ENCODE peak calls at places on chromosomes 1 and 21, in four cellular contexts. R is CD4-positive, alpha-beta memory T cell; B is HT1080; V is lung. C is an unnamed sample.

GRCh38 chr1:6795661-6796060 is 10.4 kb downstream of the CAMTA1 start:
- DNase-seq in R (no peak), B (no peak), V (no peak), C (no peak)

GRCh38 chr1:169110691-169111447 is 4.4 kb downstream of the ATP1B1 start:
- DNase-seq in R (no peak), B (no peak), V (no peak), C (no peak)

GRCh38 chr1:32263744-32264143 is 12.7 kb downstream of the LCK start:
- DNase-seq in R (peak), B (no peak), V (no peak), C (no peak)

GRCh38 chr21:33231526-33231925 is 1.8 kb downstream of the IFNAR2 start:
- DNase-seq in R (peak), B (no peak), V (no peak), C (no peak)

GRCh38 chr1:226954337-226954736 is 14.2 kb downstream of the COQ8A start:
- DNase-seq in R (no peak), B (no peak), V (no peak), C (no peak)

GRCh38 chr1:167220537-167221125 is at the start of gene POU2F1:
- DNase-seq in R (peak), B (peak), V (peak), C (peak)

GRCh38 chr1:185373813-185374524 is 56.9 kb upstream of the IVNS1ABP start:
- DNase-seq in R (no peak), B (peak), V (no peak), C (no peak)

GRCh38 chr1:218674280-218674773 is 329.2 kb downstream of the TGFB2 start:
- DNase-seq in R (no peak), B (peak), V (peak), C (no peak)

GRCh38 chr1:108678696-108679095 is 13.4 kb upstream of the PRPF38B start:
- DNase-seq in R (no peak), B (no peak), V (no peak), C (no peak)

GRCh38 chr1:76240321-76240720 is 165.8 kb downstream of the ST6GALNAC3 start:
- DNase-seq in R (no peak), B (peak), V (no peak), C (no peak)

GRCh38 chr1:165637427-165637826 is 6.4 kb downstream of the MGST3 start:
- DNase-seq in R (no peak), B (no peak), V (no peak), C (no peak)

GRCh38 chr1:161970633-161971032 is 53.0 kb downstream of the OLFML2B start:
- DNase-seq in R (no peak), B (no peak), V (no peak), C (no peak)

GRCh38 chr1:17645512-17645911 is 106.0 kb downstream of the ARHGEF10L start:
- DNase-seq in R (no peak), B (no peak), V (no peak), C (no peak)

GRCh38 chr1:65216989-65217388 is 69.0 kb downstream of the AK4 start:
- DNase-seq in R (no peak), B (no peak), V (no peak), C (no peak)

GRCh38 chr1:159860456-159860855 is 2.0 kb downstream of the VSIG8 start:
- DNase-seq in R (no peak), B (no peak), V (no peak), C (no peak)

GRCh38 chr1:242828828-242829227 is 304.3 kb upstream of the PLD5 start:
- DNase-seq in R (no peak), B (no peak), V (no peak), C (no peak)

GRCh38 chr1:55544826-55545225 is 329.7 kb upstream of the USP24 start:
- DNase-seq in R (no peak), B (no peak), V (no peak), C (no peak)

GRCh38 chr1:179599623-179600249 is 8.1 kb downstream of the TDRD5 start:
- DNase-seq in R (no peak), B (no peak), V (no peak), C (no peak)

GRCh38 chr1:156502396-156502748 is 1.8 kb upstream of the MEF2D start:
- DNase-seq in R (no peak), B (no peak), V (no peak), C (no peak)

GRCh38 chr1:68051475-68051874 is 1.0 kb upstream of the DIRAS3 start:
- DNase-seq in R (no peak), B (no peak), V (no peak), C (no peak)

GRCh38 chr1:43577647-43578542 is 47.2 kb downstream of the PTPRF start:
- DNase-seq in R (no peak), B (no peak), V (no peak), C (no peak)

GRCh38 chr21:42400525-42400924 is 3.2 kb upstream of the UBASH3A start:
- DNase-seq in R (peak), B (no peak), V (no peak), C (no peak)

GRCh38 chr21:45511661-45512431 is 30.4 kb downstream of the SLC19A1 start:
- DNase-seq in R (peak), B (no peak), V (no peak), C (no peak)

GRCh38 chr1:212545941-212546638 is 62.5 kb upstream of the ATF3 start:
- DNase-seq in R (no peak), B (no peak), V (no peak), C (no peak)

GRCh38 chr21:42010507-42011493 is 640 bp upstream of the ZBTB21 start:
- DNase-seq in R (no peak), B (peak), V (peak), C (no peak)

GRCh38 chr1:87335175-87335992 is 6.7 kb downstream of the LMO4 start:
- DNase-seq in R (peak), B (peak), V (peak), C (peak)

GRCh38 chr1:66300986-66301451 is 232.9 kb upstream of the SGIP1 start:
- DNase-seq in R (peak), B (peak), V (no peak), C (no peak)

GRCh38 chr1:200982071-200982945 is 41.2 kb downstream of the KIF21B start:
- DNase-seq in R (no peak), B (no peak), V (peak), C (no peak)

GRCh38 chr1:221724931-221725605 is 16.8 kb downstream of the DUSP10 start:
- DNase-seq in R (no peak), B (no peak), V (no peak), C (no peak)

GRCh38 chr1:153612111-153612754 is 704 bp downstream of the S100A16 start:
- DNase-seq in R (no peak), B (no peak), V (no peak), C (no peak)

GRCh38 chr1:230493264-230493663 is 67.1 kb upstream of the PGBD5 start:
- DNase-seq in R (no peak), B (no peak), V (no peak), C (no peak)